ENCODE peak calls at places on chromosome 9, in seven cellular contexts. U is A549, G is dorsolateral prefrontal cortex, B is prostate gland, S is brain microvascular endothelial cell, I is stomach, L is left ventricle myocardium inferior. K is an unnamed sample.

GRCh38 chr9:115628426-115628825 is 510.5 kb upstream of the TNC start:
- DNase-seq in U (no peak), G (no peak), B (no peak), S (no peak), I (no peak), L (no peak), K (no peak)

GRCh38 chr9:32587901-32588300 is 14.9 kb upstream of the NDUFB6 start:
- DNase-seq in U (no peak), G (no peak), B (no peak), S (no peak), I (no peak), L (no peak), K (no peak)

GRCh38 chr9:71675129-71675856 is 93.0 kb downstream of the CEMIP2 start:
- DNase-seq in U (no peak), G (no peak), B (no peak), S (no peak), I (no peak), L (no peak), K (peak)

GRCh38 chr9:25472681-25473080 is 205.6 kb downstream of the TUSC1 start:
- DNase-seq in U (no peak), G (no peak), B (no peak), S (no peak), I (no peak), L (no peak), K (no peak)

GRCh38 chr9:87157366-87158031 is 210.2 kb upstream of the GAS1 start:
- DNase-seq in U (no peak), G (no peak), B (peak), S (no peak), I (no peak), L (no peak), K (no peak)

GRCh38 chr9:133634024-133634691 is 2.0 kb upstream of the DBH start:
- DNase-seq in U (no peak), G (no peak), B (no peak), S (no peak), I (no peak), L (no peak), K (no peak)

GRCh38 chr9:10704720-10705119 is 91.9 kb upstream of the PTPRD start:
- DNase-seq in U (no peak), G (no peak), B (no peak), S (peak), I (no peak), L (no peak), K (no peak)

GRCh38 chr9:89661956-89662717 is 57.3 kb downstream of the GADD45G start:
- DNase-seq in U (peak), G (peak), B (peak), S (peak), I (peak), L (peak), K (peak)

GRCh38 chr9:13020141-13020540 is 245.3 kb downstream of the LURAP1L start:
- DNase-seq in U (no peak), G (no peak), B (no peak), S (no peak), I (no peak), L (no peak), K (no peak)

GRCh38 chr9:5633243-5633642 is 4.3 kb downstream of the RIC1 start:
- DNase-seq in U (peak), G (no peak), B (no peak), S (peak), I (no peak), L (no peak), K (no peak)

GRCh38 chr9:73154760-73155159 is 3.1 kb downstream of the ANXA1 start:
- DNase-seq in U (no peak), G (no peak), B (no peak), S (no peak), I (no peak), L (no peak), K (no peak)
- H3K4me3 ChIP-seq in U (peak), G (no peak), B (peak), S (peak), I (peak), L (peak), K (no peak)

GRCh38 chr9:100096378-100096916 is 2.4 kb downstream of the ERP44 start:
- DNase-seq in U (no peak), G (no peak), B (no peak), S (no peak), I (no peak), L (no peak), K (no peak)
- H3K4me3 ChIP-seq in U (no peak), G (no peak), B (no peak), S (no peak), I (no peak), L (no peak), K (no peak)

GRCh38 chr9:99073347-99073746 is 31.6 kb upstream of the TGFBR1 start:
- DNase-seq in U (no peak), G (no peak), B (no peak), S (no peak), I (no peak), L (no peak), K (no peak)

GRCh38 chr9:99069532-99069931 is 35.4 kb upstream of the TGFBR1 start:
- DNase-seq in U (no peak), G (no peak), B (no peak), S (no peak), I (no peak), L (no peak), K (no peak)

GRCh38 chr9:99072040-99072394 is 32.9 kb upstream of the TGFBR1 start:
- DNase-seq in U (no peak), G (no peak), B (no peak), S (no peak), I (no peak), L (no peak), K (no peak)

GRCh38 chr9:99071313-99072039 is 33.4 kb upstream of the TGFBR1 start:
- DNase-seq in U (no peak), G (no peak), B (no peak), S (peak), I (no peak), L (no peak), K (no peak)

GRCh38 chr9:99069075-99069474 is 35.8 kb upstream of the TGFBR1 start:
- DNase-seq in U (no peak), G (no peak), B (no peak), S (no peak), I (no peak), L (no peak), K (no peak)
- H3K4me3 ChIP-seq in U (no peak), G (no peak), B (no peak), S (no peak), I (no peak), L (no peak), K (no peak)

GRCh38 chr9:130327781-130328348 is 62.3 kb downstream of the HMCN2 start:
- DNase-seq in U (no peak), G (no peak), B (no peak), S (no peak), I (no peak), L (peak), K (peak)
- H3K4me3 ChIP-seq in U (no peak), G (no peak), B (no peak), S (no peak), I (no peak), L (no peak), K (no peak)

DNA sequence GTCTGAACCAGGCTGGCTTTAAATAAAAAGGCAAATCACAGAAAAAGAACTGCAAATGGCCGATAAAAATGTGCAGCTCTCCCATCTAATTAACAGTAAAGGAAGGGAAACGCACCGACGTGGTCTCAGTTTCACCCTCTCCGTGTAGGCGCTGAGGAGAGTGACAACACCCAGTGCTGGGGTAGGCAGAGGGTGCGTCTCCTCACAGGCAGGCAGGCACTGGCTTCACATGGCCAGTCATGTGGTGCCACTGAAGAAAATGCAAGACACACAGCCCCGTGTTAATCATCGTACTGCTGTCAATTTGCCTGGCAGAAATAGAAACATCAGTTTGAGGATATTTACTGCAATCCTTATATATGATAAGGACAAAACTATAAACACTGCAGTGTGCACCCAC is 178.4 kb downstream of the FANCC start:
- DNase-seq in U (no peak), G (no peak), B (no peak), S (no peak), I (no peak), L (no peak), K (no peak)
- H3K4me3 ChIP-seq in U (no peak), G (no peak), B (no peak), S (no peak), I (no peak), L (no peak), K (no peak)

GRCh38 chr9:91768977-91769916 is 180.8 kb downstream of the ROR2 start:
- DNase-seq in U (no peak), G (no peak), B (no peak), S (no peak), I (no peak), L (no peak), K (no peak)

GRCh38 chr9:91771864-91772263 is 178.2 kb downstream of the ROR2 start:
- DNase-seq in U (no peak), G (no peak), B (no peak), S (no peak), I (no peak), L (no peak), K (no peak)

GRCh38 chr9:91773166-91773565 is 176.9 kb downstream of the ROR2 start:
- DNase-seq in U (no peak), G (no peak), B (no peak), S (no peak), I (no peak), L (no peak), K (no peak)

GRCh38 chr9:91770229-91770628 is 179.8 kb downstream of the ROR2 start:
- DNase-seq in U (no peak), G (no peak), B (no peak), S (no peak), I (no peak), L (no peak), K (no peak)

DNA sequence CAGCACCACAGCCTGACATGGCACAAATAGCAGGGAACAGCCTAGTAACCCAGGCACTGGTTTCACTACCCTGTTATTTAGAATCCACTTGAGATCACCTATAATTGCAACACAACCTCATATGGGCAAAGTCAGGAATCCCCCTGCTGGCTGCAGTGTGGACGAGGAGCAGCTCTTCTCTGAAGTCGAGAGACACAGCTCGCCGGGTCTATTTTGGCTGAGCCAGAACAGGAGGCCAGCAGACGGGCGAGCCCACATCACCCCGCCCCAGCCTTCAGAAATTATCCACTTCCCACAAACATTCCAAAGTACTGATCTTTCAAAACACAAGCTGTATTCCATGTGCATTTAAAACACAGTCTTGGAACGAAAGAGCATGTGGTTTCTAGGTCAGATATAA is 179.0 kb downstream of the ROR2 start:
- DNase-seq in U (peak), G (no peak), B (no peak), S (peak), I (no peak), L (no peak), K (no peak)
- H3K4me3 ChIP-seq in U (no peak), G (no peak), B (no peak), S (no peak), I (no peak), L (no peak), K (no peak)

GRCh38 chr9:114155967-114156294 is 594 bp downstream of the COL27A1 start:
- DNase-seq in U (no peak), G (no peak), B (no peak), S (no peak), I (no peak), L (no peak), K (no peak)
- H3K4me3 ChIP-seq in U (peak), G (peak), B (peak), S (peak), I (peak), L (peak), K (peak)

K was measured in Peyer's patch.